ENCODE peak calls at places on chromosomes 13 and 19, in four cellular contexts. One of them, this sample, is unnamed.

GRCh38 chr19:46841458-46842083 is 9.1 kb downstream of the AP2S1 start:
- DNase-seq in breast epithelium: no peak
- DNase-seq in prostate gland: peak; percentile 67
- DNase-seq in ovary: no peak
- DNase-seq in this sample: no peak

GRCh38 chr13:73850104-73850898 is 283.9 kb downstream of the KLF12 start:
- DNase-seq in breast epithelium: no peak
- DNase-seq in prostate gland: no peak
- DNase-seq in ovary: no peak
- DNase-seq in this sample: no peak

GRCh38 chr13:50319603-50320296 is 304.5 kb downstream of the KCNRG start:
- DNase-seq in breast epithelium: peak; percentile 23
- DNase-seq in prostate gland: peak; percentile 66
- DNase-seq in ovary: no peak
- DNase-seq in this sample: no peak

GRCh38 chr19:49950956-49951526 is 9.9 kb downstream of the SIGLEC11 start:
- DNase-seq in breast epithelium: no peak
- DNase-seq in prostate gland: no peak
- DNase-seq in ovary: no peak
- DNase-seq in this sample: no peak

GRCh38 chr19:45990113-45990728 is 5.0 kb upstream of the CCDC61 start:
- DNase-seq in breast epithelium: no peak
- DNase-seq in prostate gland: no peak
- DNase-seq in ovary: no peak
- DNase-seq in this sample: no peak

GRCh38 chr19:35123573-35123972 is 8.0 kb downstream of the FXYD3 start:
- DNase-seq in breast epithelium: no peak
- DNase-seq in prostate gland: peak; percentile 76
- DNase-seq in ovary: no peak
- DNase-seq in this sample: no peak

GRCh38 chr19:45499196-45500180 is 1.2 kb downstream of the PPM1N start:
- DNase-seq in breast epithelium: no peak
- DNase-seq in prostate gland: no peak
- DNase-seq in ovary: no peak
- DNase-seq in this sample: peak; percentile 99

GRCh38 chr19:48135411-48135810 is 24.8 kb upstream of the PLA2G4C start:
- DNase-seq in breast epithelium: no peak
- DNase-seq in prostate gland: no peak
- DNase-seq in ovary: no peak
- DNase-seq in this sample: no peak

GRCh38 chr13:47798906-47799305 is 202.2 kb downstream of the SUCLA2 start:
- DNase-seq in breast epithelium: no peak
- DNase-seq in prostate gland: no peak
- DNase-seq in ovary: no peak
- DNase-seq in this sample: no peak

GRCh38 chr13:99528547-99528946 is 27.3 kb downstream of the TM9SF2 start:
- DNase-seq in breast epithelium: no peak
- DNase-seq in prostate gland: no peak
- DNase-seq in ovary: no peak
- DNase-seq in this sample: no peak

GRCh38 chr13:73090116-73090811 is 31.5 kb downstream of the KLF5 start:
- DNase-seq in breast epithelium: peak; percentile 35
- DNase-seq in prostate gland: peak; percentile 36
- DNase-seq in ovary: no peak
- DNase-seq in this sample: peak; percentile 43

GRCh38 chr13:46893820-46894533 is 2.9 kb downstream of the HTR2A start:
- DNase-seq in breast epithelium: no peak
- DNase-seq in prostate gland: peak; percentile 50
- DNase-seq in ovary: peak; percentile 84
- DNase-seq in this sample: no peak

GRCh38 chr13:87661471-87661870 is 9.7 kb upstream of the SLITRK5 start:
- DNase-seq in breast epithelium: no peak
- DNase-seq in prostate gland: no peak
- DNase-seq in ovary: no peak
- DNase-seq in this sample: no peak

GRCh38 chr13:66994097-66994496 is 236.0 kb downstream of the PCDH9 start:
- DNase-seq in breast epithelium: peak; percentile 64
- DNase-seq in prostate gland: no peak
- DNase-seq in ovary: no peak
- DNase-seq in this sample: peak; percentile 48

GRCh38 chr19:45154064-45154827 is 6.5 kb downstream of the NKPD1 start:
- DNase-seq in breast epithelium: no peak
- DNase-seq in prostate gland: no peak
- DNase-seq in ovary: no peak
- DNase-seq in this sample: no peak

GRCh38 chr19:35120492-35120891 is 4.9 kb downstream of the FXYD3 start:
- DNase-seq in breast epithelium: no peak
- DNase-seq in prostate gland: no peak
- DNase-seq in ovary: no peak
- DNase-seq in this sample: no peak

GRCh38 chr13:111359237-111359915 is 38.9 kb downstream of the TEX29 start:
- DNase-seq in breast epithelium: no peak
- DNase-seq in prostate gland: no peak
- DNase-seq in ovary: no peak
- DNase-seq in this sample: peak; percentile 11

GRCh38 chr19:53432088-53432661 is 391 bp downstream of the ZNF761 start:
- DNase-seq in breast epithelium: no peak
- DNase-seq in prostate gland: no peak
- DNase-seq in ovary: peak; percentile 47
- DNase-seq in this sample: no peak

GRCh38 chr19:35295792-35296462 is 4.0 kb downstream of the MAG start:
- DNase-seq in breast epithelium: no peak
- DNase-seq in prostate gland: no peak
- DNase-seq in ovary: no peak
- DNase-seq in this sample: no peak

GRCh38 chr13:100646030-100646673 is 28.4 kb downstream of the TMTC4 start:
- DNase-seq in breast epithelium: no peak
- DNase-seq in prostate gland: no peak
- DNase-seq in ovary: no peak
- DNase-seq in this sample: no peak

GRCh38 chr19:49682274-49682673 is 5.2 kb downstream of the PRMT1 start:
- DNase-seq in breast epithelium: no peak
- DNase-seq in prostate gland: no peak
- DNase-seq in ovary: no peak
- DNase-seq in this sample: no peak

GRCh38 chr19:13132471-13133166 is 14.6 kb downstream of the NACC1 start:
- DNase-seq in breast epithelium: no peak
- DNase-seq in prostate gland: no peak
- DNase-seq in ovary: no peak
- DNase-seq in this sample: no peak

GRCh38 chr19:55418185-55418584 is 10.6 kb upstream of the UBE2S start:
- DNase-seq in breast epithelium: peak; percentile 35
- DNase-seq in prostate gland: peak; percentile 48
- DNase-seq in ovary: no peak
- DNase-seq in this sample: no peak

GRCh38 chr13:27403252-27403678 is 21.2 kb upstream of the GTF3A start:
- DNase-seq in breast epithelium: no peak
- DNase-seq in prostate gland: no peak
- DNase-seq in ovary: no peak
- DNase-seq in this sample: no peak

GRCh38 chr13:37403776-37404497 is 194.6 kb downstream of the POSTN start:
- DNase-seq in breast epithelium: no peak
- DNase-seq in prostate gland: no peak
- DNase-seq in ovary: no peak
- DNase-seq in this sample: no peak

GRCh38 chr13:58960909-58961308 is 1202.8 kb downstream of the DIAPH3 start:
- DNase-seq in breast epithelium: no peak
- DNase-seq in prostate gland: no peak
- DNase-seq in ovary: no peak
- DNase-seq in this sample: no peak

GRCh38 chr19:53132231-53132991 is at the start of gene ZNF415:
- DNase-seq in breast epithelium: peak; percentile 75
- DNase-seq in prostate gland: peak; percentile 88
- DNase-seq in ovary: peak; percentile 86
- DNase-seq in this sample: peak; percentile 45

GRCh38 chr13:32883501-32883900 is 132.7 kb upstream of the KL start:
- DNase-seq in breast epithelium: no peak
- DNase-seq in prostate gland: peak; percentile 34
- DNase-seq in ovary: peak; percentile 19
- DNase-seq in this sample: no peak

GRCh38 chr13:47076536-47076935 is 179.7 kb upstream of the HTR2A start:
- DNase-seq in breast epithelium: no peak
- DNase-seq in prostate gland: no peak
- DNase-seq in ovary: no peak
- DNase-seq in this sample: no peak

GRCh38 chr19:10292206-10292788 is 2.5 kb downstream of the ICAM5 start:
- DNase-seq in breast epithelium: peak; percentile 92
- DNase-seq in prostate gland: peak; percentile 58
- DNase-seq in ovary: peak; percentile 67
- DNase-seq in this sample: no peak

GRCh38 chr13:32316476-32316875 is 1.2 kb downstream of the BRCA2 start:
- DNase-seq in breast epithelium: no peak
- DNase-seq in prostate gland: no peak
- DNase-seq in ovary: no peak
- DNase-seq in this sample: no peak

GRCh38 chr19:49456351-49456750 is 3.3 kb downstream of the ALDH16A1 start:
- DNase-seq in breast epithelium: no peak
- DNase-seq in prostate gland: no peak
- DNase-seq in ovary: no peak
- DNase-seq in this sample: no peak

GRCh38 chr19:2079076-2079864 is 16.9 kb downstream of the MOB3A start:
- DNase-seq in breast epithelium: no peak
- DNase-seq in prostate gland: no peak
- DNase-seq in ovary: no peak
- DNase-seq in this sample: no peak

GRCh38 chr19:12983561-12984142 is 11.6 kb upstream of the NFIX start:
- DNase-seq in breast epithelium: peak; percentile 74
- DNase-seq in prostate gland: peak; percentile 78
- DNase-seq in ovary: peak; percentile 92
- DNase-seq in this sample: no peak

GRCh38 chr19:57637379-57637778 is 4.4 kb downstream of the ZNF211 start:
- DNase-seq in breast epithelium: no peak
- DNase-seq in prostate gland: no peak
- DNase-seq in ovary: no peak
- DNase-seq in this sample: no peak
- H3K4me3 ChIP-seq in breast epithelium: no peak overlapping the region
- H3K4me3 ChIP-seq in prostate gland: no peak overlapping the region
- H3K4me3 ChIP-seq in ovary: no peak overlapping the region
- H3K4me3 ChIP-seq in this sample: no peak overlapping the region

DNA sequence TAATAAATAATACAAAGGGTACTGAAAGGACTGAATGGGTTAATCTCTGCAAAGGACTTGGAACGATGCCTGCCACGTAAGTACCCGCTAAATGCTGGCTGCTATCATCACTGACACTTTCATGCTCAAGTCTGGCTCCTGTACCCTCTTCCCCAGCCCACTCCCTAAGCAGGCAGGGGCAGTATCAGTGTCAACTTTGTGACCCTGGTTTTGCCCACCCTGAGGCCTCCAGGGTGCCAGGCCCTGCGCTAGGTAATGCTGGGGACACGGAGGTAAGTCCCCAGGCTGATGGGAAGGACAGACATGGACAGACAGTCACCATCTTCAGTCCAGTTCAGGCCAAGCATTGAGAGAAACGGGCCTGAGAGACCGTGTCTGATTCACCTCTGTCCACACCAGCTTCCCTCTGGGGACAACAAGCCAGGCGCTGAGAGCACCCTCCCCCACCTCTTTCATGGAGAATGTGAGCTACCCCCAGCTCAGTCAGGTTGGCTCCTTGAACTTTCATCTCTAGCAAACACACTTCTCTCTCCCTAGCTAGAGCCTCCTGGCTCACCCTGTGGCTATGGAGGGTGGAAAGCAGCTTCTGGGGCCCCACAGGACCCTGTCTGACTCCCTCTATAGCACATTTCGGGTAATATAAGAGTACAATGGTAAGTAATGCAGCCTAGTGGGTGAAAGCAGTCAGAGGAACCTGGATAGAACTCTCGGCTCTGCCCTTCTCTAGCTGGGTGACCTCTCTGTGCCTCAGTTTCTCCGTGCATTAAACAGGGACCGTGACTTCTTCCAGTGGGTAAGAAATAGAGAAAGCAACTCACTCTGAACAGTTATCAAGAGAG is 758 bp downstream of the ETFB start:
- DNase-seq in breast epithelium: no peak
- DNase-seq in prostate gland: no peak
- DNase-seq in ovary: peak; percentile 48
- DNase-seq in this sample: no peak
- H3K4me3 ChIP-seq in breast epithelium: peak overlapping the region; percentile 58
- H3K4me3 ChIP-seq in prostate gland: peak overlapping the region; percentile 76
- H3K4me3 ChIP-seq in ovary: peak overlapping the region; percentile 95
- H3K4me3 ChIP-seq in this sample: peak overlapping the region; percentile 67

GRCh38 chr13:51804295-51805172 is 571 bp upstream of the DHRS12 start:
- DNase-seq in breast epithelium: peak; percentile 50
- DNase-seq in prostate gland: peak; percentile 28
- DNase-seq in ovary: peak; percentile 68
- DNase-seq in this sample: no peak

GRCh38 chr13:51807041-51807440 is 3.1 kb upstream of the DHRS12 start:
- DNase-seq in breast epithelium: no peak
- DNase-seq in prostate gland: no peak
- DNase-seq in ovary: no peak
- DNase-seq in this sample: no peak

GRCh38 chr13:51805313-51805712 is 1.4 kb upstream of the DHRS12 start:
- DNase-seq in breast epithelium: no peak
- DNase-seq in prostate gland: no peak
- DNase-seq in ovary: no peak
- DNase-seq in this sample: no peak

GRCh38 chr13:51806571-51806970 is 2.6 kb upstream of the DHRS12 start:
- DNase-seq in breast epithelium: no peak
- DNase-seq in prostate gland: no peak
- DNase-seq in ovary: no peak
- DNase-seq in this sample: no peak

DNA sequence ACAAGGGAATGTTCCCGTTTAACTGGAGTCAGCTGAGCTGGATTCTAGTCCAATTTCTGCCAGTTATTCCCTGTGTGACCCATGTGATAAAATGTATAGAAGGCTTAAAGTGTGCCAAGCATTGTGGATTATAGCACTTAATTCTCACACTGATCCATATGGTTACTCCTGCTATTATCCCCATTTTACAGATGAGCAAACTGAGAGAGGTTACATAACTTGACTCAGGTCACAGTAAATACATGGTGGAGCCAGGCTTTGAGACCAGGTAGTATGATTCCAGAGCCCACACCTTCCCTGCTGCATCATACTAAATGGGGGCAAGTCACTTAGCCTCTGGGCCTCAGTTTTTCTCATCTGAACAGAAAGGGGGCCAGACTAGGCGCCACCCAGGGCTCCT is 2.0 kb upstream of the DHRS12 start:
- DNase-seq in breast epithelium: no peak
- DNase-seq in prostate gland: no peak
- DNase-seq in ovary: no peak
- DNase-seq in this sample: no peak
- H3K4me3 ChIP-seq in breast epithelium: no peak overlapping the region
- H3K4me3 ChIP-seq in prostate gland: no peak overlapping the region
- H3K4me3 ChIP-seq in ovary: no peak overlapping the region
- H3K4me3 ChIP-seq in this sample: no peak overlapping the region

DNA sequence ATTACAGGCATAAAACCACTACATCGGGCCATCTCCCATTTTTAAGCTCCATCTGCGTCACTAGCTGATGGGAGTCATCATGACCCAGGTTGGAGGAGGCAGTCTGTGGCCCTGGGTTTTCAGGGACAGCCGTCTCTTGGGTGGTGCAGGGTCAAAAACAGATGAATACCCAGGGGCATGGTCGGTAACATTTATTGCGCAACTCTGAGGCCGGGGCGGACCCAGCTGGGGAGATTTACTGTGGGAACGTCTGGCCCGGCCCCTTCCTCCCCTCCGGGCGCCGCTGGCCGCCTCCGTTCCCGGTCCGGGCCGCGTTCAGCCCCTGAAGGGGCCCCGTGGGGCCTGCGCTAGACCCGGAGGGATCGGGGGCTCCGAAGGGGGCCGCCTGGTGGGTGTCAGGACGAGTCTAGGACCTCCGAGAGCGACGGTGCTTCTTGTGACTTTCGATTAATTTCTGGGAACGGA is 1.3 kb upstream of the RGL3 start:
- DNase-seq in breast epithelium: no peak
- DNase-seq in prostate gland: no peak
- DNase-seq in ovary: peak; percentile 64
- DNase-seq in this sample: no peak
- H3K4me3 ChIP-seq in breast epithelium: peak overlapping the region; percentile 35
- H3K4me3 ChIP-seq in prostate gland: peak overlapping the region; percentile 4
- H3K4me3 ChIP-seq in ovary: peak overlapping the region; percentile 12
- H3K4me3 ChIP-seq in this sample: peak overlapping the region; percentile 55

This sample was measured in iPS DF 6.9.